ENCODE peak calls at places on chromosomes 4 and X, in eight cellular contexts. C, Q, V, R, O, U, F and P are unnamed samples.

GRCh38 chr4:151674804-151675290 is 86.0 kb downstream of the GATB start:
- DNase-seq in V (peak; percentile 36), U (peak; percentile 64), C (peak; percentile 43), F (no peak), R (peak; percentile 78), O (no peak), Q (no peak), P (peak; percentile 61)

GRCh38 chrX:76159453-76159852 is 13.4 kb upstream of the PBDC1 start:
- DNase-seq in V (no peak), C (no peak), U (no peak), R (no peak), F (no peak), O (no peak), Q (no peak), P (no peak)

GRCh38 chr4:2607822-2608221 is 71.4 kb downstream of the FAM193A start:
- DNase-seq in F (no peak), O (no peak), Q (no peak), R (no peak), V (no peak), C (no peak), U (no peak), P (no peak)

GRCh38 chr4:2009651-2010233 is 968 bp upstream of the NELFA start:
- DNase-seq in V (peak; percentile 50), Q (peak; percentile 62), C (peak; percentile 43), F (peak; percentile 47), R (peak; percentile 67), U (peak; percentile 54), O (peak; percentile 25), P (peak; percentile 45)

GRCh38 chr4:145207934-145208333 is 27.5 kb upstream of the OTUD4 start:
- DNase-seq in U (no peak), F (no peak), V (no peak), C (no peak), Q (no peak), O (no peak), R (no peak), P (no peak)

GRCh38 chrX:154083134-154083517 is 14.4 kb downstream of the MECP2 start:
- DNase-seq in O (no peak), Q (no peak), V (no peak), C (no peak), U (peak; percentile 74), R (no peak), F (no peak), P (no peak)

GRCh38 chr4:182231503-182231902 is 11.7 kb upstream of the TENM3 start:
- DNase-seq in Q (no peak), F (no peak), O (no peak), V (no peak), R (no peak), U (no peak), C (no peak), P (no peak)

GRCh38 chrX:48558270-48558669 is 16.0 kb upstream of the RBM3 start:
- DNase-seq in U (peak; percentile 42), O (no peak), Q (no peak), V (no peak), C (peak; percentile 89), F (no peak), R (no peak), P (peak; percentile 73)

GRCh38 chr4:54004463-54004862 is 59.9 kb downstream of the CHIC2 start:
- DNase-seq in C (no peak), F (no peak), V (no peak), U (no peak), R (no peak), Q (no peak), O (no peak), P (no peak)

GRCh38 chrX:104929324-104929723 is 291.2 kb downstream of the TEX13A start:
- DNase-seq in U (no peak), O (no peak), R (peak; percentile 5), V (no peak), C (no peak), F (no peak), Q (no peak), P (no peak)

GRCh38 chr4:169485791-169486742 is 126.3 kb downstream of the NEK1 start:
- DNase-seq in C (peak; percentile 81), Q (peak; percentile 13), U (peak; percentile 71), O (peak; percentile 23), F (no peak), V (no peak), R (peak; percentile 29), P (peak; percentile 73)

GRCh38 chr4:66575024-66575696 is 904.9 kb upstream of the EPHA5 start:
- DNase-seq in O (peak; percentile 87), C (peak; percentile 97), R (no peak), F (no peak), V (no peak), Q (peak; percentile 98), U (peak; percentile 21), P (peak; percentile 97)

GRCh38 chr4:7394681-7395451 is 39.9 kb downstream of the PSAPL1 start:
- DNase-seq in F (no peak), Q (no peak), C (no peak), O (no peak), R (no peak), U (no peak), V (no peak), P (no peak)

GRCh38 chr4:845233-845835 is 19.4 kb upstream of the CPLX1 start:
- DNase-seq in R (no peak), C (peak; percentile 47), Q (no peak), U (peak; percentile 52), O (no peak), F (no peak), V (no peak), P (peak; percentile 16)

GRCh38 chr4:83293305-83294046 is 8.9 kb upstream of the COQ2 start:
- DNase-seq in V (no peak), O (no peak), Q (no peak), R (no peak), F (no peak), U (no peak), C (no peak), P (no peak)

GRCh38 chrX:150546711-150547153 is 21.7 kb upstream of the MTM1 start:
- DNase-seq in V (no peak), C (peak; percentile 11), F (peak; percentile 23), Q (no peak), R (peak; percentile 83), U (no peak), O (no peak), P (no peak)

GRCh38 chr4:73335717-73336116 is 68.4 kb upstream of the ALB start:
- DNase-seq in V (no peak), U (no peak), R (no peak), C (no peak), O (no peak), Q (no peak), F (no peak), P (no peak)

GRCh38 chr4:151182455-151182854 is 83.0 kb downstream of the RPS3A start:
- DNase-seq in R (no peak), V (no peak), C (no peak), Q (no peak), F (no peak), U (no peak), O (no peak), P (no peak)

DNA sequence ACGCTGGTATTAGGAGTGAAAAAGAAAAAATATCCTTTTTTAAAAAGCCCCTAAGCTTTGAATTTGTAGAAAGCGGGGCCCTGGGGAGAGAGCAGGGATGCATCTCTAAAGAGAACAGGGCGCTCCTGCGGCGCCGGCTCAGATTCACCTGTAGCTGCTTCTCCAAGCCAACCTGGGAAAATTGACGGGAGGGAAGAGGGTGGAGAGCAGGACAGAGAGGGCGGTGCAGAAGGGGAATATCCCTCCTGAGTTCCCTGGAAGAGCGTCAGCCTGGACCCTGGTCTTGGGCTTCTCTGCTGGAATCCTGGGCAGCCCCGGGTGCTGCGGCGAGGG is 776 bp upstream of the SOWAHD start:
- DNase-seq in Q (no peak), R (no peak), U (no peak), C (no peak), F (no peak), O (no peak), V (no peak), P (no peak)
- H3K4me3 ChIP-seq in Q (no peak overlapping the region), R (no peak overlapping the region), U (no peak overlapping the region), C (no peak overlapping the region), F (peak overlapping the region; percentile 46), O (no peak overlapping the region), V (peak overlapping the region; percentile 56), P (no peak overlapping the region)

DNA sequence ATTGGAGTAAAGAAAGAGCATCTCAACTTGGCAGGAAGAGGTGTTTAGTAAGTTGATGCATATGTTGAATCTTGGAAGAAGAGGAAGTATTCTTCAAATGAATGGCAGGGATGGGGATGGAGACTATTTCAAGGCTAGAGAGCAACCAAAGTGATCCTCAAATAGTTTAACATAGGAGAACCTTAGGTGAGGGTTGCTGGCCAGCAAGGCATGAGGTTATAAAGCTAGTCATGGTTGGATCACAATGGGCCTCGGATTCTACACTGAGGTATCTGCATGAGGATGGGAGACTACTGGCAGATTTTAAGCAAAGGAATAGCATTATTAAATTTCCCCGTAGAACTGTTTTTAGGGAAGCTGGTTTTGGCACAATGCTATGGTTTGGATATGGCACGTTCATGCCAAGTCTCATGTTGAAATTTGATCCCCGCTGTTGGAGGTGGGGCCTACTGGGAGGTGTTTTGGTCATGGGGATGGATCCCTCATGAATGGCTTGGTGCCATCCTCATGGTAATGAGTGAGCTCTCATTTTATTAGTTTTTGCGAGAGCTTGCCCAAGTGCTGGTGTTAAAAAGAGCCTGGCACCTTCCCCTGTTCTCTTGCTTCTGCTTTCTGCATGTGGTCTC is 41.9 kb upstream of the ETNPPL start:
- DNase-seq in U (no peak), Q (no peak), O (no peak), R (no peak), C (no peak), V (no peak), F (no peak), P (no peak)
- TF ChIP-seq CTCF in U (no peak), Q (no peak), O (no peak), R (no peak), C (no peak), V (no peak), F (no peak), P (no peak)

GRCh38 chr4:26863512-26863911 is 2.9 kb downstream of the STIM2 start:
- DNase-seq in Q (no peak), C (no peak), V (no peak), F (no peak), O (no peak), U (no peak), R (no peak), P (no peak)
- H3K4me3 ChIP-seq in Q (peak overlapping the region; percentile 94), C (no peak overlapping the region), V (peak overlapping the region; percentile 72), F (no peak overlapping the region), O (no peak overlapping the region), U (no peak overlapping the region), R (no peak overlapping the region), P (no peak overlapping the region)

GRCh38 chrX:70260104-70260503 is at the start of gene P2RY4:
- DNase-seq in V (no peak), U (no peak), O (no peak), F (no peak), Q (no peak), C (no peak), R (no peak), P (no peak)

GRCh38 chrX:70264784-70265183 is 3.4 kb upstream of the ARR3 start:
- DNase-seq in U (no peak), V (no peak), F (no peak), O (no peak), R (no peak), Q (no peak), C (no peak), P (no peak)

GRCh38 chrX:70268034-70268433 is at the start of gene ARR3:
- DNase-seq in V (no peak), O (no peak), C (no peak), F (no peak), Q (no peak), U (no peak), R (no peak), P (no peak)

GRCh38 chrX:70257599-70258288 is 2.3 kb downstream of the P2RY4 start:
- DNase-seq in U (no peak), R (no peak), C (no peak), V (no peak), F (no peak), Q (no peak), O (no peak), P (no peak)

GRCh38 chrX:70262952-70263567 is 3.1 kb upstream of the P2RY4 start:
- DNase-seq in U (peak; percentile 25), R (peak; percentile 59), C (peak; percentile 40), V (peak; percentile 14), F (peak; percentile 20), O (no peak), Q (no peak), P (peak; percentile 40)
- TF ChIP-seq CTCF in U (peak; percentile 67), R (peak; percentile 67), C (peak; percentile 69), V (peak; percentile 59), F (peak; percentile 34), O (peak; percentile 69), Q (peak; percentile 65), P (peak; percentile 70)